ENCODE peak calls at places on chromosomes 5 and 9, in four cellular contexts. Y, G, O and C are unnamed samples. For H3K4me1 and H3K9me3, the result is how much of the 10 kb centered on the place peaks cover.

GRCh38 chr9:37293664-37294524 is 128.6 kb upstream of the GRHPR start:
- DNase-seq in O (no peak), Y (no peak), G (no peak), C (no peak)

GRCh38 chr9:122087406-122088200 is 5.5 kb downstream of the TTLL11 start:
- DNase-seq in O (no peak), G (no peak), Y (no peak), C (no peak)

GRCh38 chr5:144429905-144430304 is 259.2 kb downstream of the KCTD16 start:
- DNase-seq in O (no peak), Y (no peak), G (no peak), C (no peak)

GRCh38 chr5:75522025-75522424 is 10.3 kb downstream of the POLK start:
- DNase-seq in O (no peak), G (no peak), Y (no peak), C (no peak)

GRCh38 chr5:143244000-143244736 is 159.3 kb downstream of the NR3C1 start:
- DNase-seq in Y (peak), G (peak), O (peak), C (peak)

GRCh38 chr5:77629553-77630245 is 8.8 kb downstream of the OTP start:
- DNase-seq in G (no peak), O (no peak), Y (no peak), C (peak)

GRCh38 chr9:72065076-72065475 is 4.7 kb upstream of the C9orf57 start:
- DNase-seq in O (no peak), G (no peak), Y (no peak), C (no peak)

GRCh38 chr9:34417734-34418133 is 40.6 kb downstream of the FAM219A start:
- DNase-seq in O (no peak), Y (no peak), G (no peak), C (no peak)

GRCh38 chr5:159680095-159680494 is 236.2 kb upstream of the ADRA1B start:
- DNase-seq in G (no peak), O (no peak), Y (no peak), C (no peak)

GRCh38 chr5:83895860-83896259 is 175.2 kb upstream of the HAPLN1 start:
- DNase-seq in G (no peak), Y (no peak), O (no peak), C (no peak)

GRCh38 chr5:54159153-54159836 is 151.1 kb downstream of the ARL15 start:
- DNase-seq in O (no peak), Y (no peak), G (no peak), C (no peak)

GRCh38 chr9:69554945-69555344 is 117.2 kb downstream of the APBA1 start:
- DNase-seq in Y (no peak), O (no peak), G (no peak), C (no peak)

GRCh38 chr9:2725126-2725525 is 7.8 kb downstream of the KCNV2 start:
- DNase-seq in G (no peak), Y (no peak), O (no peak), C (no peak)

GRCh38 chr9:111094433-111095421 is 56.5 kb upstream of the LPAR1 start:
- DNase-seq in O (peak), Y (no peak), G (peak), C (no peak)

GRCh38 chr9:99249619-99250018 is 27.5 kb downstream of the SEC61B start:
- DNase-seq in O (no peak), Y (no peak), G (no peak), C (no peak)

GRCh38 chr5:56715996-56716395 is 99.4 kb upstream of the MAP3K1 start:
- DNase-seq in O (no peak), G (no peak), Y (no peak), C (no peak)

DNA sequence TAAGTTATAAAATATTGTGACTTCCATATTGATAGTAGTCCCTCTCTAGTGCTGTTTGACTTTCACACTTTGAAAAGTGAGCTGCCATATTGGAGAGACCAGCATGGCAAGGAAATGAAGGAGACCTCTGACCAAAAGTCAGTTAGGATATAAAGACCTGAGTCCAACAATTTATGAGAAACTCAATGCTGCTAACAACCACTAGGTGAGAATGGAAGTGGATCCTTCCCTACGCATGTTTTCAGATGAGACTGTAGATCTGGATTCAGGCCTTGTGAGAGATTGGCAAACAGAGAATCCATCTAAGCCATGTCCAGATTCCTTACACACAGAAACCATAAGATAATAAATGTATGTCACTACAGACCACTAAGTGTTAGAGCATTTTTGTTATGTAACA is 81.6 kb downstream of the CTNND2 start:
- DNase-seq in Y (no peak), O (no peak), G (no peak), C (no peak)
- H3K4me1 ChIP-seq in Y (under half), O (under half), G (under half), C (under half)

DNA sequence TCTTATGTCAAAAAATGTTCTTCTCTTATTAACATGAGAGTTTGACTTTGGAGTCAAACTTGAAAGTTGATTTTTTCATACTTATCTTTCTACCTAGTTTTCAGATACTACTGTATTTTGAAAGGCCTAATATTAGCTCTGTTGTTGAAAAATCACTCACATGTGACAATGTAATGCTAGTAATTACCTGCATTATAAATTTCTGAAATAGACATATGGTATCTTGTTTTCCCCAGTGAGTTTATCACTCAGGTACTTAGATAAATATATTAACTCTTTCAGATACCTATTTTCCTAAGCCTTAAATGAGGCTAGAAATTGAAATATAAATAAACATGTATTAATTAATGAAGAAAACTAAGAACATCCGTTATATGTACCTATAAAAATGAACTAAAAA is 2089.3 kb downstream of the MAT2B start:
- DNase-seq in G (no peak), Y (no peak), O (no peak), C (no peak)
- H3K9me3 ChIP-seq in G (under half), Y (under half), O (under half), C (under half)

DNA sequence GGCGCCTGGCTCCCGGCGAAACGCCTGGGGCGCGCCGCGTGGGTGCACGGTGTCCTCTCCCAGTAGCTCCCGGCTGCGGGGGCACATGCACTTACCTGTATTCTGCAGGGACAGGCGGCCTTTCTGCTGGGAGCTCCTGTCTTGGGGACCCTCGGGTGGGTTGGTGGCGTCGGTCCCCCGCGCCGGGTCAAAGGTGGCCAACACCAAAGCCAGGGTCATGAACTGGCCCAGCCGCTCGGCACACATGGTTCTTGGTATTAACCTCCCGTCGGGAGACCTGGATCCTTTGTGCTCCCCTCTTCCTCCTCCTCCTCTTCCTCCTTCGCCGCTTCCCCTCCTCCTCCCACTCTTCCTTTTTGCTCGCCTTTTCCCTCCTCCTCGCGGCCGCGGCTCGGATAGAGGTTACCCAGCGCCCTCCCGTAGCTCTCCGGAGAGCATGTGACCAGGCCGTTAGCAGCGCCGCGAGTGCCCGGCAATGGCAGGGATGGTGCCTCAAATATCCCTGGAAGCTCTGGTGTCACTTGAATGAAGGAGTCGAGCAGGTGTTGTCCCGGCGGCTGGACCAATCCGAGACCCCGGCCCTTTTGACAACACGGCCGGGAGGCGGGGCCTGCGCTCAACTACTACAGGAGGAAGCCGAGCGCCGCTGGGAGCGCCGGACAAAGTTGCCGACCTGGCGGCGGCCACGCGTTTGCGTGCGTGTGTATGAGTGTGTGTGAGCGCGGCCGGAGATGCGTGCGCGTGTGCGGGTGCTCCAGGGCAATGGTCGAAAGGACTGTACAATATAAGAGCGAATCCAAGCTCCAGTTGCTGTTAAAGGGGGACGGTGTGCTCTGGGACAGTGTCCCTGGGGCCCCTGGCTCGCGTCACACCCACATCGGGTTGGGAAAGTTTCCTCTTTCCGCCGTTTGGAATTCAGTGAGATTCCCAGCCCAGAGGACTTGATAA is at the start of gene STC2:
- DNase-seq in Y (peak), G (peak), O (peak), C (no peak)
- TF ChIP-seq POLR2A in Y (no peak), G (no peak), O (peak), C (peak)

DNA sequence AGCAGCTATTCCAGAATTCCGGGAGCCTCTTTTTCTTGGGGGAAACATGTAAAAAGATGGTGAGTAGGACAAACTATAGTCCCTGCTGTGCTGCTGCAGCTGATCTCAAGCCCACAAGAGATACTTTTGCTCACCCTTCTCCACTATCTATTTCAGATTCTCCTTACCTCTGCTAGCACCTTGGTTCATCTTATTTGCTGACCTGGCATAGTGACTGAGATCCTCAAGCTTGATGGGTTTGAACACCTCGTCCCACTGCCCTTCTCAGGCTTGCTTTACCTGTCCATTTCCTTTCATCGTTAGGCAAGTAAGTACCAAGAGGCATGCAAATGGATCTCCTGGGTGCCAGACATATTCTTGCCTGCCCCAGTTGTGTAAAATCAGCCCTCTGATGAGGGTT is 338.4 kb upstream of the SMARCA2 start:
- DNase-seq in G (no peak), Y (no peak), O (no peak), C (no peak)
- H3K4me1 ChIP-seq in G (under half), Y (under half), O (under half), C (under half)

DNA sequence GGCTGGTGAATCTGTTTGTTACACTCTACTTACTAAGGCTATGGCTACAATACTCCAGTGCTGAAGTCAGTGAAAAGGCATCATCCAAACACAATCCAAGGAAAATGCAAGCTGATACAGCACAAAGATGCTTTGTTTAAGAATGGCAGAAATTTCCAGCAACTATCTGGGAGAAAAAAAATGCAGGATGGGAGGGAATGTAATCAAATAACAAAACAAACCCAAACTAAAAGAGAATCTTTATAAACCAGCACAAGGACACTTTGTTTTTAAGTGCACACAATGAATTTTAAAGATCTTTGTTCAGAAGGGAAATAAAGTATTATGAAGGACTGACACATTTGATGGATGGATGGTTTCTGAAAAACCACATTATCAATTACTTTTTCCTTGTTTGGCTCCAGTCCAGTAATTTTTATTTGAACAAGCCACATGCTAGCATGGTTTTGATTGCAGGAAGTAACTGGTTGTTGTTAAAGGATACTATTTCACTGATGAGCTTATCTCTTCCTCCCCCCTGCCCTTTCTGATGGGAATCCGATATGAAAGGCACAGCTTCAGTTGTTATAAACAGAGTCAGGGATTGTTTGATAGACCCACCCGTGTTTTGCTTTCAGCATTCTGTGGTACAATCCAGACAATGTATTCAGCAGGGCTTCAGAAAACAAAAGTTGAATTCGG is 12.1 kb upstream of the TLE4 start:
- DNase-seq in O (no peak), Y (no peak), G (no peak), C (no peak)
- H3K9me3 ChIP-seq in O (under half), Y (under half), G (under half), C (under half)

GRCh38 chr5:52807037-52807436 is 19.3 kb downstream of the ITGA1 start:
- DNase-seq in G (no peak), O (no peak), Y (no peak), C (no peak)

GRCh38 chr5:52802272-52803011 is 14.7 kb downstream of the ITGA1 start:
- DNase-seq in Y (no peak), O (no peak), G (no peak), C (no peak)

GRCh38 chr5:52804978-52805377 is 17.3 kb downstream of the ITGA1 start:
- DNase-seq in Y (no peak), G (no peak), O (no peak), C (no peak)

GRCh38 chr5:52805614-52806013 is 17.9 kb downstream of the ITGA1 start:
- DNase-seq in G (no peak), O (no peak), Y (no peak), C (no peak)

DNA sequence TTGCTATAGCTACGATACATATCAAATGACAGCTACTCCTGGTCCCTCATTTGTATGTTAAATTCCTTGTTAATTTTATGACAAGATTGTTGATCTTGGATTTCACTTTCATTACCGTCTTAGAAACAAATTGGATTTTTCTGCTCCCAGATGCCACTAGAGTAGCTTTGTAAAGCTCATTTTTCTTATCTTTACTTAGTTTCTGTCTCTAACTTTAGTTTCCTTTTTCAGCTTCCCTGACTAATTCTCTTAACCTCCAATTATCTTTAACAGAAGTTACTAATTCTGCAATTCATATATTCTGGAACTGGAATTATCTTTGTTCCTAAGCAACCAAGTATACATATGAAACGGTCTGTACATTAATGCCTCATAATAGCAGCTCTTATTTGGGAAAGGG is 16.6 kb downstream of the ITGA1 start:
- DNase-seq in Y (no peak), O (no peak), G (no peak), C (no peak)
- TF ChIP-seq POLR2A in Y (no peak), O (no peak), G (no peak), C (no peak)

DNA sequence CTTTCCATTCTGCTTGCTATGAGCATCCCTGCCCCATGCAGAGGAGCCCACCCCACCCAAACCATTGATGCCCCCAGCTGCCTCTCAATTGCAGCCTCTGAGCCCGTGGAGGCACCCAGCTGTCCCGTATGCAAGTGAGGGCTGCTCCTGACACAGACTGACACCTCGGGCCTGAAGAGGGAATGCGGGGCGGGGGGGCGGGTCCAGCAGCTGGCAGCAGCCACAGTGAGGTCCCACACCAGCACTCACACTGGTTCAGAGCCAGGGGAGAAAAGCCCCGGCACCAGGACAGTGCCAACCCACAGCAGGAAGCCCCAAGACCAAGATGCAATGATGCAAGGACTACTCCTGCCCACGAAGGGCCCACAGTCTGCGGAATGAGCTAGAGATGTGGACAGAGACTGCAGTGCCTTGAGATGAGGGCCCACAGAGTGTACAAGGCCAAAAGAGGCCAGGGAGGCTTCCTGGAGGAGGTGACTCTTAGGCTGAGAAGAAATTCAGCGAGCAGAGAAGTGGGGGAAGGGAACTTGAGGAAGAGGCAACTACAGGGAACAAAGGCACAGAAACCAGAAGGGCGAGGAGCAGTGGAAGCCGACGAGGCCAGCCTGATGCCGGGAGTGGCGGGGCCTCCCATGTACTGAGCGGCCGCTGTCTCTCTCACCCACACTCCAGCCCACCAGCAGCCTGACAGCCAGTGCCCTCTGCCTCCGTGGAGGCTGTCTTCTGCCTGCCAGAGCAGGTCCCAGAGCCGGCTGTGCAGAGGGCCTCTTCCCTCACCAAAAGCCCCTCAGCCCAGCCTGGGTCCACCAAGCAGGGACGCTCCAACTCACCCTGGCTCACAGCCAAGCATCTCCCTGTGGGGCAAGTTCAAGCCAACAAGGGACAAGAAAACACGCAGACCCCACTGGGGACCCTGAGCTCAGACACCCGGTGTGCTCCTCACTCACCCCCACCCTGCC is 9.2 kb downstream of the EEIG1 start:
- DNase-seq in O (no peak), G (no peak), Y (no peak), C (no peak)
- H3K4me1 ChIP-seq in O (half or more), G (half or more), Y (half or more), C (half or more)